ENCODE peak calls at places on chromosomes 4 and X, in eight cellular contexts. S is choroid plexus epithelial cell, I is IMR-90, T is fibroblast of mammary gland, W is fibroblast of lung, K is BJ, O is lung, C is upper lobe of right lung. D is an unnamed sample.

GRCh38 chr4:88341227-88342192 is 37.1 kb upstream of the HERC6 start:
- DNase-seq in O (no peak), T (peak), S (peak), W (peak), C (no peak), K (peak), I (peak), D (no peak)

GRCh38 chrX:110383414-110383813 is 24.8 kb downstream of the RTL9 start:
- DNase-seq in S (peak), I (peak), C (no peak), W (peak), K (peak), T (peak), O (no peak), D (no peak)

GRCh38 chr4:96056346-96056934 is 216.5 kb downstream of the PDHA2 start:
- DNase-seq in S (no peak), I (no peak), C (no peak), O (no peak), W (no peak), K (no peak), T (no peak), D (no peak)

GRCh38 chr4:147843162-147843561 is 111.3 kb downstream of the ARHGAP10 start:
- DNase-seq in W (no peak), T (no peak), C (no peak), K (no peak), O (no peak), S (no peak), I (no peak), D (no peak)

GRCh38 chrX:120452131-120452530 is 17.0 kb downstream of the LAMP2 start:
- DNase-seq in K (no peak), I (peak), S (peak), T (peak), W (peak), O (no peak), C (no peak), D (no peak)

GRCh38 chr4:12852338-12853307 is 631.5 kb downstream of the RAB28 start:
- DNase-seq in S (peak), W (peak), K (peak), C (no peak), I (peak), T (peak), O (no peak), D (no peak)

GRCh38 chrX:56550667-56551066 is 12.8 kb upstream of the UBQLN2 start:
- DNase-seq in T (no peak), S (no peak), W (no peak), K (no peak), I (no peak), O (no peak), C (no peak), D (no peak)

GRCh38 chrX:18574591-18574990 is 97.3 kb downstream of the RS1 start:
- DNase-seq in C (no peak), O (no peak), S (peak), I (peak), W (peak), T (peak), K (peak), D (no peak)

GRCh38 chrX:47247206-47247998 is 14.6 kb downstream of the USP11 start:
- DNase-seq in K (no peak), C (no peak), I (peak), S (peak), W (peak), T (peak), O (no peak), D (no peak)

GRCh38 chr4:157204634-157205244 is 15.8 kb upstream of the GRIA2 start:
- DNase-seq in S (peak), C (peak), K (no peak), W (no peak), O (no peak), I (peak), T (peak), D (no peak)

DNA sequence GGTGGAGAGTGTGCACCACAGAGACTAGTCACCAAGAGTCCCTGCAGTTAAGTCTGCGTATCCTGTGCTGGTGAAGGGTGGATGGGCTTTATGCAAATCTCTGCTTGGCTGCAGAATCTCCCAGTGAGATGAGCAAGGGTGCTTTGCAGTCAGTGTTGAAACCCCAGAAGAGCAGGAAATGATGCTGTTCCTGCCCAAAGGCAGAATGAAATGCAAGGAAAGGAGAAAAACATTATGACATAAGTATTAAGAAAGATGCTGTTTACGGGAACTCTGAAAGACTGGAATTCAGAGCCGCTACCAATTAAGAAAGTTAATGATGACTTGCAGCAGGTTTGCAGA is 25.4 kb upstream of the ACSL1 start:
- DNase-seq in I (no peak), T (peak), K (no peak), C (no peak), W (no peak), O (no peak), S (peak), D (peak)
- H3K4me3 ChIP-seq in I (no peak), T (no peak), K (no peak), C (no peak), W (no peak), O (no peak), S (no peak), D (no peak)

GRCh38 chr4:1813915-1814314 is 20.8 kb downstream of the FGFR3 start:
- DNase-seq in I (no peak), W (no peak), C (no peak), S (peak), T (peak), O (no peak), K (no peak), D (no peak)
- TF ChIP-seq CTCF in I (peak), W (peak), C (no peak), S (peak), T (no peak), O (no peak), K (peak), D (peak)

GRCh38 chrX:101220881-101221280 is 1.3 kb downstream of the DRP2 start:
- DNase-seq in C (no peak), O (no peak), W (no peak), S (no peak), K (no peak), T (no peak), I (no peak), D (no peak)

GRCh38 chrX:101217689-101218088 is 1.9 kb upstream of the DRP2 start:
- DNase-seq in C (no peak), I (no peak), K (no peak), T (no peak), S (no peak), W (no peak), O (no peak), D (no peak)

GRCh38 chrX:101219116-101219839 is at the start of gene DRP2:
- DNase-seq in W (peak), K (no peak), T (peak), S (no peak), I (peak), O (no peak), C (no peak), D (no peak)

GRCh38 chrX:101223226-101223625 is 3.6 kb downstream of the DRP2 start:
- DNase-seq in I (no peak), T (no peak), S (no peak), C (no peak), W (no peak), O (no peak), K (no peak), D (no peak)

GRCh38 chrX:101219840-101220191 is 230 bp downstream of the DRP2 start:
- DNase-seq in I (peak), W (peak), C (no peak), O (no peak), T (no peak), S (peak), K (no peak), D (no peak)
- H3K4me3 ChIP-seq in I (peak), W (peak), C (no peak), O (no peak), T (no peak), S (peak), K (no peak), D (no peak)

DNA sequence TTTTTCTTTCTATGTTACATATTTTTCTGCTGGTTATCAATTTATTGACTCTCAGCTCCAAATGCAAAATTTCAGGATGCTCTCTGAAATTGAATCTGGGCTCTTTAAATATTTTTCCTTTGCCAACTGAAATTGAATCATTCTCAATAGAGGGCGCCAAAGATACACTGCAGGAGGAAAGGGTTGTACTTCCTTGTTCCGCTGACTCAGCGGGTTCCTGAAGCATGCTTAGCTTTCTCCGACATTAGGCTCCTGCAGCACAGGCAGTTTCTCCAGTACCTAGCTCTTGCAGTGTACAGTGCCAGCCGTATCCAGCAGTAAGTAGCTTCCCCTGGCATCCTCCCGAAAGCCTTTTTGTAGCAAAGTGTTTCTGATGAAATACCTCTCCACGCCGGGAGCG is 28.8 kb upstream of the CFAP47 start:
- DNase-seq in W (peak), S (peak), C (peak), T (peak), I (peak), K (no peak), O (peak), D (no peak)
- TF ChIP-seq CTCF in W (peak), S (peak), C (peak), T (peak), I (peak), K (no peak), O (peak), D (no peak)

D was measured in GM12864.